ENCODE peak calls at places on chromosomes 6 and 20, in five cellular contexts. H is adrenal gland, N is K562, K is Peyer's patch, J is suprapubic skin. A is an unnamed sample.

GRCh38 chr20:57272883-57273282 is 6.4 kb upstream of the BMP7 start:
- DNase-seq in H (no peak), N (no peak), K (no peak), J (no peak), A (no peak)

GRCh38 chr20:4555188-4555893 is 166.4 kb upstream of the PRND start:
- DNase-seq in H (peak; percentile 9), N (no peak), K (no peak), J (no peak), A (no peak)

GRCh38 chr6:21022343-21023107 is 488.3 kb downstream of the CDKAL1 start:
- DNase-seq in H (no peak), N (no peak), K (no peak), J (no peak), A (no peak)

GRCh38 chr6:134752445-134752844 is 197.5 kb downstream of the ALDH8A1 start:
- DNase-seq in H (no peak), N (no peak), K (no peak), J (no peak), A (no peak)

GRCh38 chr6:151436300-151436699 is 15.6 kb downstream of the RMND1 start:
- DNase-seq in H (no peak), N (no peak), K (no peak), J (no peak), A (no peak)

GRCh38 chr6:12578751-12579150 is 137.8 kb upstream of the PHACTR1 start:
- DNase-seq in H (no peak), N (no peak), K (no peak), J (no peak), A (no peak)

GRCh38 chr20:12058201-12058600 is 140.5 kb downstream of the BTBD3 start:
- DNase-seq in H (no peak), N (no peak), K (no peak), J (no peak), A (no peak)

GRCh38 chr20:35252037-35252461 is 25.6 kb downstream of the MMP24 start:
- DNase-seq in H (no peak), N (no peak), K (peak; percentile 56), J (no peak), A (no peak)

DNA sequence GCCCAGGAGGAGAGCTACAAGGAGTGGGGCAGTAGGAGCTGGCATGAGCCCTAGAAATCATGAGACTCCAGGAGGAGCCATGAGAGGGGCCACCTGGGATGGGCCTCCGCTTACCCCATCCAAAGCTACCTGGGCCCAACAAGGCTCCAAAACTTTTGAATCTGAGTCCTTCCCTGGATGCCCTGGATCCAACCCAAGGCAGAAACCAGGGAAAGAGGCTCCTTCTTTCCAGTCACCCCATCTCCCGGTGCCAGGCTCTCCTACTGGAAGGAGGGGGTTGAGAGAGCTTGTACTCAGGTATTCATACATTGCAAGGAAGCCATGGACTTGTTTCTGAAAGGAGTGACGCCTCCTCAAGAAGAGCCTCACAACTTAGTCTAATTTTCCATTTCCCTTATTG is 7.8 kb upstream of the SIRPG start:
- DNase-seq in H (no peak), N (no peak), K (no peak), J (no peak), A (no peak)
- H3K27me3 ChIP-seq in H (peaks cover 6% of the 10 kb centered on the region), N (peaks cover 4% of the 10 kb centered on the region), K (no peaks in the 10 kb centered on the region), J (peaks cover 18% of the 10 kb centered on the region), A (no peaks in the 10 kb centered on the region)

GRCh38 chr6:11093065-11093590 is 506 bp upstream of the SMIM13 start:
- DNase-seq in H (no peak), N (no peak), K (no peak), J (no peak), A (no peak)

GRCh38 chr6:11092654-11093053 is 980 bp upstream of the SMIM13 start:
- DNase-seq in H (no peak), N (no peak), K (no peak), J (no peak), A (no peak)

GRCh38 chr6:11096109-11096508 is 2.5 kb downstream of the SMIM13 start:
- DNase-seq in H (no peak), N (no peak), K (peak; percentile 52), J (no peak), A (no peak)

GRCh38 chr6:11094411-11094851 is 797 bp downstream of the SMIM13 start:
- DNase-seq in H (peak; percentile 67), N (peak; percentile 45), K (peak; percentile 75), J (no peak), A (peak; percentile 72)

DNA sequence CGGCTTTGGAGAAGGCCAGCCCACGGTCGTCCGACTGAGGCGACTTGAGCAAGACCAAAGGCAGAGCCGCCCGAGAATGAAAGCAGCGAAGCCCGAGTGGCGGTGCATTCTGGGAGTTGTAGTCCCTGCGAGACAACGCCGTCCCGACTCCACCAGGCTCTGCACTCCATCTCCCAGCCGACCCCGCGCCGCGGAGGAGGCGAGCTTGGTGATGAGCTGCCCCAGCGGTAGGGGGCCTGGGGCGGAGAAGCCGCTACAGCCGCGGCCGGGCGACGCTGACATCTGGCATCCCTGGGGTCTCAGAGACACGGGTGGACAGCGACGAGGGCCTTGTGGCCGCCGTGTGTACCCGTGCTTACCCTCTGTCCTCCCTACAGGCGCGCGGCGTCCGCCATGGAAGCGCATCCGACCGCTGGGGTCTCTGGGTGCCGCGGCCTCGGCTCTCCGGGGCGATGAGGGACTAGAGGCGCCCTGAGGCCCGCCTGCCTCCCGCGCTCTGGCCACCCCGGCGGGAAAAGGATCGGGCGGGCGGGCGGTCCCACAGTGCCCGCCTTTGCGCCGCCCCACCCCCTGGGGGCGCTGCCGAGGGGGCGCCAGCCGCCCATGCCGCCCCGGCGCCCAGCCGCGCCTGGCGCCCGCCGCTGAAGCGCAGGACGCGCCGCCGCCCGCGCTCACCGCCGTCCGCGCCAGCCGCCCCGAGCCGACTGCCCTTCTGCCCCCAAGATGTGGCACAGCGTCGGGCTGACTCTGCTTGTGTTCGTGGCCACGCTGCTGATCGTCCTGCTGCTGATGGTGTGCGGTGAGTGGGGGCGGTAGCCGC is at the start of gene SMIM13:
- DNase-seq in H (peak; percentile 98), N (peak; percentile 96), K (peak; percentile 99), J (peak; percentile 99), A (peak; percentile 98)
- TF ChIP-seq POLR2A in H (peak; percentile 95), N (peak; percentile 90), K (peak; percentile 61), J (peak; percentile 52), A (peak; percentile 78)

GRCh38 chr6:39913391-39913916 is 20.8 kb downstream of the MOCS1 start:
- DNase-seq in H (no peak), N (no peak), K (peak; percentile 24), J (peak; percentile 68), A (no peak)

GRCh38 chr6:39910164-39910563 is 24.1 kb downstream of the MOCS1 start:
- DNase-seq in H (no peak), N (no peak), K (no peak), J (peak; percentile 57), A (no peak)

GRCh38 chr6:39912446-39912845 is 21.8 kb downstream of the MOCS1 start:
- DNase-seq in H (no peak), N (no peak), K (no peak), J (peak; percentile 53), A (no peak)

GRCh38 chr6:39909701-39910100 is 24.6 kb downstream of the MOCS1 start:
- DNase-seq in H (no peak), N (no peak), K (no peak), J (no peak), A (no peak)

GRCh38 chr6:39911513-39912125 is 22.6 kb downstream of the MOCS1 start:
- DNase-seq in H (no peak), N (no peak), K (no peak), J (peak; percentile 69), A (no peak)
- H3K27me3 ChIP-seq in H (no peaks in the 10 kb centered on the region), N (no peaks in the 10 kb centered on the region), K (no peaks in the 10 kb centered on the region), J (no peaks in the 10 kb centered on the region), A (no peaks in the 10 kb centered on the region)

GRCh38 chr6:33410711-33411631 is at the start of gene PHF1:
- DNase-seq in H (peak; percentile 83), N (peak; percentile 94), K (peak; percentile 79), J (no peak), A (no peak)
- TF ChIP-seq POLR2A in H (peak; percentile 64), N (peak; percentile 0), K (no peak), J (no peak), A (peak; percentile 52)

GRCh38 chr20:63150911-63151531 is 64.9 kb downstream of the YTHDF1 start:
- DNase-seq in H (no peak), N (no peak), K (no peak), J (no peak), A (no peak)

GRCh38 chr20:63150391-63150898 is 65.5 kb downstream of the YTHDF1 start:
- DNase-seq in H (no peak), N (no peak), K (no peak), J (no peak), A (peak; percentile 44)

GRCh38 chr20:63147532-63147931 is 68.4 kb downstream of the YTHDF1 start:
- DNase-seq in H (no peak), N (no peak), K (no peak), J (no peak), A (no peak)

GRCh38 chr20:63149531-63150207 is 66.3 kb downstream of the YTHDF1 start:
- DNase-seq in H (no peak), N (no peak), K (no peak), J (no peak), A (no peak)

GRCh38 chr20:63148696-63149095 is 67.2 kb downstream of the YTHDF1 start:
- DNase-seq in H (no peak), N (no peak), K (no peak), J (no peak), A (no peak)
- H3K27me3 ChIP-seq in H (peaks cover 28% of the 10 kb centered on the region), N (peaks cover 15% of the 10 kb centered on the region), K (peaks cover 6% of the 10 kb centered on the region), J (peaks cover 54% of the 10 kb centered on the region), A (no peaks in the 10 kb centered on the region)

A was measured in right lobe of liver.